ENCODE peak calls at places on chromosomes 1 and 21, in four cellular contexts. One of them, this sample, is unnamed.

GRCh38 chr1:1031659-1032245 is 11.8 kb downstream of the AGRN start:
- DNase-seq in epithelial cell of proximal tubule: no peak
- DNase-seq in omental fat pad: no peak
- DNase-seq in endothelial cell: no peak
- DNase-seq in this sample: no peak

GRCh38 chr1:107702946-107703571 is 261.9 kb downstream of the VAV3 start:
- DNase-seq in endothelial cell: no peak
- DNase-seq in omental fat pad: no peak
- DNase-seq in epithelial cell of proximal tubule: no peak
- DNase-seq in this sample: no peak

GRCh38 chr1:152018537-152018936 is 18.3 kb downstream of the S100A11 start:
- DNase-seq in epithelial cell of proximal tubule: no peak
- DNase-seq in omental fat pad: no peak
- DNase-seq in endothelial cell: peak
- DNase-seq in this sample: no peak

GRCh38 chr1:64645742-64646141 is 99.1 kb upstream of the RAVER2 start:
- DNase-seq in omental fat pad: no peak
- DNase-seq in endothelial cell: no peak
- DNase-seq in epithelial cell of proximal tubule: no peak
- DNase-seq in this sample: no peak

GRCh38 chr1:47797555-47797954 is 199.6 kb downstream of the TRABD2B start:
- DNase-seq in endothelial cell: no peak
- DNase-seq in omental fat pad: no peak
- DNase-seq in epithelial cell of proximal tubule: no peak
- DNase-seq in this sample: no peak

GRCh38 chr1:18037651-18038050 is 69.9 kb upstream of the IGSF21 start:
- DNase-seq in endothelial cell: no peak
- DNase-seq in omental fat pad: no peak
- DNase-seq in epithelial cell of proximal tubule: no peak
- DNase-seq in this sample: no peak

GRCh38 chr1:108692724-108693655 is 880 bp downstream of the PRPF38B start:
- DNase-seq in epithelial cell of proximal tubule: no peak
- DNase-seq in omental fat pad: peak
- DNase-seq in endothelial cell: peak
- DNase-seq in this sample: no peak

GRCh38 chr1:115454835-115455511 is 116.9 kb upstream of the NGF start:
- DNase-seq in omental fat pad: no peak
- DNase-seq in endothelial cell: no peak
- DNase-seq in epithelial cell of proximal tubule: no peak
- DNase-seq in this sample: no peak

GRCh38 chr1:225990705-225991464 is 8.3 kb downstream of the SDE2 start:
- DNase-seq in epithelial cell of proximal tubule: no peak
- DNase-seq in endothelial cell: no peak
- DNase-seq in omental fat pad: no peak
- DNase-seq in this sample: no peak

GRCh38 chr1:9197186-9198099 is 37.1 kb upstream of the H6PD start:
- DNase-seq in epithelial cell of proximal tubule: no peak
- DNase-seq in omental fat pad: no peak
- DNase-seq in endothelial cell: no peak
- DNase-seq in this sample: no peak

GRCh38 chr1:164772635-164773034 is 213.7 kb downstream of the PBX1 start:
- DNase-seq in epithelial cell of proximal tubule: peak
- DNase-seq in endothelial cell: no peak
- DNase-seq in omental fat pad: peak
- DNase-seq in this sample: no peak

GRCh38 chr1:203273869-203274602 is 31.3 kb upstream of the BTG2 start:
- DNase-seq in omental fat pad: no peak
- DNase-seq in endothelial cell: no peak
- DNase-seq in epithelial cell of proximal tubule: no peak
- DNase-seq in this sample: no peak

GRCh38 chr1:165492845-165493244 is 47.9 kb upstream of the RXRG start:
- DNase-seq in epithelial cell of proximal tubule: no peak
- DNase-seq in endothelial cell: no peak
- DNase-seq in omental fat pad: no peak
- DNase-seq in this sample: no peak

GRCh38 chr1:151593651-151594625 is 17.9 kb upstream of the SNX27 start:
- DNase-seq in epithelial cell of proximal tubule: no peak
- DNase-seq in omental fat pad: peak
- DNase-seq in endothelial cell: peak
- DNase-seq in this sample: peak

GRCh38 chr1:34988581-34988980 is 3.4 kb upstream of the TMEM35B start:
- DNase-seq in epithelial cell of proximal tubule: no peak
- DNase-seq in endothelial cell: no peak
- DNase-seq in omental fat pad: no peak
- DNase-seq in this sample: no peak

GRCh38 chr1:4180066-4180735 is 280.1 kb upstream of the C1orf174 start:
- DNase-seq in epithelial cell of proximal tubule: no peak
- DNase-seq in omental fat pad: no peak
- DNase-seq in endothelial cell: no peak
- DNase-seq in this sample: no peak

GRCh38 chr1:36176151-36176949 is 20.4 kb downstream of the MAP7D1 start:
- DNase-seq in epithelial cell of proximal tubule: no peak
- DNase-seq in omental fat pad: no peak
- DNase-seq in endothelial cell: peak
- DNase-seq in this sample: no peak

GRCh38 chr1:105492941-105493340 is 1563.5 kb upstream of the PRMT6 start:
- DNase-seq in omental fat pad: no peak
- DNase-seq in epithelial cell of proximal tubule: no peak
- DNase-seq in endothelial cell: no peak
- DNase-seq in this sample: no peak

GRCh38 chr21:34498623-34499022 is 13.4 kb downstream of the KCNE1 start:
- DNase-seq in epithelial cell of proximal tubule: no peak
- DNase-seq in endothelial cell: no peak
- DNase-seq in omental fat pad: no peak
- DNase-seq in this sample: no peak

GRCh38 chr1:201624741-201625646 is 86.1 kb downstream of the NAV1 start:
- DNase-seq in omental fat pad: no peak
- DNase-seq in endothelial cell: no peak
- DNase-seq in epithelial cell of proximal tubule: no peak
- DNase-seq in this sample: no peak

GRCh38 chr1:32448773-32449456 is 16.0 kb upstream of the ZBTB8B start:
- DNase-seq in epithelial cell of proximal tubule: no peak
- DNase-seq in endothelial cell: peak
- DNase-seq in omental fat pad: no peak
- DNase-seq in this sample: no peak

DNA sequence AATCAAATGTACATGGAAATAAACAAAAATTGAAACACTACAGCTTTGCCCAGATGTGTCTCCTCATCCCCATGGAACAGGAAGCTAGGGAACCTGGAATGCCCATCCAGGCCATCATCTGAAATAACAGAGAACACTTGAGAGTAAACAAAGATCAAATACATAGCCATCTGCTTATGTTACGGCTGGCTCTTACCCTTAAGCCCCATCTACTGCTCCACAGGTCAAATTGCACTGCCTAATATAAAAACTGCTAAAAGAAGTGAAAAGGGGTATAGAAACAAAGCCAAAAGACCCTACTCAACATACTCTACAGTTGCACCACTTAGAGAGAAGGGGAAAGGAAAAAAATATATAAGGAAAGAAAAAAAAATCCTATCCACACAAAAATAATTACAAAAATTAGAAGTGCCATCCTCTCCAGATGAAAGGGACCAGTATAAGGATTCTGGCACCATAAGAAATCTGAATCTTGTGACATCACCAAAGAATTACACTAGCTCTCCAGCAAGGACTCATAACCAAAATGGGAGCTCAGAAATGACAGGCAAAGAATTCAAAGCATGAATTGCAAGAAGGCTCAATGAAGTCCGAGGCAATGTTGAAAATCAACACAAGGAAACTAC is 26.9 kb downstream of the OR6Y1 start:
- DNase-seq in epithelial cell of proximal tubule: peak
- DNase-seq in omental fat pad: no peak
- DNase-seq in endothelial cell: peak
- DNase-seq in this sample: no peak
- TF ChIP-seq CTCF in epithelial cell of proximal tubule: peak
- TF ChIP-seq CTCF in omental fat pad: no peak
- TF ChIP-seq CTCF in endothelial cell: peak
- TF ChIP-seq CTCF in this sample: no peak

GRCh38 chr21:28793043-28793442 is 199.6 kb downstream of the LTN1 start:
- DNase-seq in omental fat pad: no peak
- DNase-seq in epithelial cell of proximal tubule: no peak
- DNase-seq in endothelial cell: no peak
- DNase-seq in this sample: no peak
- TF ChIP-seq CTCF in omental fat pad: no peak
- TF ChIP-seq CTCF in epithelial cell of proximal tubule: peak
- TF ChIP-seq CTCF in endothelial cell: no peak
- TF ChIP-seq CTCF in this sample: peak

DNA sequence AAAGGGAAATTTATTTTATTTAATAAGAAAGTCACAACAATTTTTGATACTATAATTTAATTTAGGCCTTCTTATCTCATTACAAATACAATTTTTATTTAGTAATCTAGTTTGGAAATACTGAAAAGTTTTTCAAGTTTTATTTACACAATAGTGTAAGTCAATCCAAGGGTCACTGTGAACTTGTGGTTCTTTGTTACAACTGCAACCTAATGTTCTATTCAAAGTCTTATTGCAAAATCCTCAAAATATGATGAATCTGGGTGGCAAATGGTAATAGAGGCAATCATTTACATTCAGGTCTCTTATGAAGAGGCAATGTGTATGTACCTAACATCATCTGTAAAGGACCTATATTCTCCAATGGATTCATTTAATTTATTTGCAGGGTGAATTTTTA is 421.2 kb downstream of the DPYD start:
- DNase-seq in endothelial cell: no peak
- DNase-seq in omental fat pad: no peak
- DNase-seq in epithelial cell of proximal tubule: no peak
- DNase-seq in this sample: no peak
- TF ChIP-seq CTCF in endothelial cell: no peak
- TF ChIP-seq CTCF in omental fat pad: no peak
- TF ChIP-seq CTCF in epithelial cell of proximal tubule: no peak
- TF ChIP-seq CTCF in this sample: no peak

GRCh38 chr1:111465754-111466153 is 8.0 kb upstream of the C1orf162 start:
- DNase-seq in endothelial cell: no peak
- DNase-seq in epithelial cell of proximal tubule: no peak
- DNase-seq in omental fat pad: no peak
- DNase-seq in this sample: no peak

GRCh38 chr1:111468717-111469100 is 5.1 kb upstream of the C1orf162 start:
- DNase-seq in omental fat pad: no peak
- DNase-seq in epithelial cell of proximal tubule: no peak
- DNase-seq in endothelial cell: no peak
- DNase-seq in this sample: no peak

GRCh38 chr1:111469539-111469938 is 4.2 kb upstream of the C1orf162 start:
- DNase-seq in omental fat pad: no peak
- DNase-seq in epithelial cell of proximal tubule: no peak
- DNase-seq in endothelial cell: no peak
- DNase-seq in this sample: no peak

GRCh38 chr1:111466480-111466879 is 7.3 kb upstream of the C1orf162 start:
- DNase-seq in omental fat pad: no peak
- DNase-seq in endothelial cell: no peak
- DNase-seq in epithelial cell of proximal tubule: no peak
- DNase-seq in this sample: no peak

DNA sequence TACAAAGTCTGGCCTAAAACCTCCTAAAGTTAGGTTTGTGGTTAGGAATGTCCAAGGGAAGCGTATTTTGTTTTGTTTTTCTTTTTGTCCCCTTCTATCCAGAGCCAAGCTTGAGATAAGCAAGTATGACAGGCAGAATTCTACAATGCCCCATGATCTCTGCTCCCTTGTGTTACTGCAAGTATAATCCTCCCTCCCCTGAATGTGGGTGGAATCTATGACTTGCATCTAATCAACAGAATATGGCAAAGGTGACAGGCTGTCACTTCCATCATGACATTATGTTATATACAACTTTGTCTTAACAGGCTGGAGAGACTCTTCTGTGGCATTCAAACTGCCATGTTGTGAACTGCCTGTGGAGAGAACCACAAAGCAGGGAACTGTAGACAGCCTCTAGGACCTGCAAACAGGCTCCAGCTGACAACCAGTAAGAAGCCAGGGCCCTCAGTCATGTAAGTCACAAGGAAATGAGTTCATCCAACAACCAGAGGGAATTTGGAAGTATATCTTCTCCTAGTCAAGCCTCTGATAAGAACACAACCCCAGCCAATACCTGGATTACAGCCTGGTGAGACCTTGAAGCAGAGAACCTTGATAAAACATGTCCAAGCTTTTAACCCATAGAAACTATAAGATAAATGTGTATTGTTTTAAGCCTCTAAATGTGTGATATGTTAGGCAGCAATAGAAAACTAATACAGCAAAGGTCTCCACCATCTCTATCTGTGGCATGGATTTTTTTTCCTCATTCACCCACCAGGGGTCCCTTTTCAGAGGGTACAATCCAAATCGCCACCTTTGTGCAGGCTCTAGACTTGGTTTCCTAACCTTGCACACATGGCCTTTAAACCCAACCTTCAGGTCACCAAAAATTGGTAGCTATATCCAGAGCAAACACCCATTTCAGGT is 5.7 kb upstream of the C1orf162 start:
- DNase-seq in omental fat pad: no peak
- DNase-seq in epithelial cell of proximal tubule: no peak
- DNase-seq in endothelial cell: no peak
- DNase-seq in this sample: no peak
- TF ChIP-seq CTCF in omental fat pad: no peak
- TF ChIP-seq CTCF in epithelial cell of proximal tubule: peak
- TF ChIP-seq CTCF in endothelial cell: no peak
- TF ChIP-seq CTCF in this sample: peak